ENCODE peak calls at places on chromosome 7, in nine cellular contexts. One of them, this sample, is unnamed.

GRCh38 chr7:91657386-91658120 is 222.9 kb downstream of the MTERF1 start:
- DNase-seq in effector CD4-positive, alpha-beta T cell: no peak
- DNase-seq in IMR-90: no peak
- DNase-seq in GM10248: no peak
- DNase-seq in activated CD8-positive, alpha-beta memory T cell treated with anti-CD3 and anti-CD28 coated beads for 48 hours: no peak
- DNase-seq in T-helper 2 cell: no peak
- DNase-seq in left lung: no peak
- DNase-seq in hepatocyte: no peak
- DNase-seq in amniotic stem cell: no peak
- DNase-seq in this sample: no peak

GRCh38 chr7:32068411-32068905 is 1.7 kb downstream of the PDE1C start:
- DNase-seq in effector CD4-positive, alpha-beta T cell: no peak
- DNase-seq in IMR-90: no peak
- DNase-seq in GM10248: no peak
- DNase-seq in activated CD8-positive, alpha-beta memory T cell treated with anti-CD3 and anti-CD28 coated beads for 48 hours: no peak
- DNase-seq in T-helper 2 cell: no peak
- DNase-seq in left lung: no peak
- DNase-seq in hepatocyte: no peak
- DNase-seq in amniotic stem cell: no peak
- DNase-seq in this sample: no peak

GRCh38 chr7:139647812-139648616 is 124.5 kb downstream of the CLEC2L start:
- DNase-seq in effector CD4-positive, alpha-beta T cell: no peak
- DNase-seq in IMR-90: peak; percentile 39
- DNase-seq in GM10248: no peak
- DNase-seq in activated CD8-positive, alpha-beta memory T cell treated with anti-CD3 and anti-CD28 coated beads for 48 hours: no peak
- DNase-seq in T-helper 2 cell: no peak
- DNase-seq in left lung: no peak
- DNase-seq in hepatocyte: no peak
- DNase-seq in amniotic stem cell: no peak
- DNase-seq in this sample: no peak

GRCh38 chr7:150903627-150904026 is 51.3 kb downstream of the AOC1 start:
- DNase-seq in effector CD4-positive, alpha-beta T cell: no peak
- DNase-seq in IMR-90: peak; percentile 81
- DNase-seq in GM10248: peak; percentile 6
- DNase-seq in activated CD8-positive, alpha-beta memory T cell treated with anti-CD3 and anti-CD28 coated beads for 48 hours: no peak
- DNase-seq in T-helper 2 cell: no peak
- DNase-seq in left lung: peak; percentile 86
- DNase-seq in hepatocyte: no peak
- DNase-seq in amniotic stem cell: no peak
- DNase-seq in this sample: no peak

GRCh38 chr7:2508327-2509231 is 11.0 kb upstream of the LFNG start:
- DNase-seq in effector CD4-positive, alpha-beta T cell: peak; percentile 78
- DNase-seq in IMR-90: peak; percentile 32
- DNase-seq in GM10248: peak; percentile 71
- DNase-seq in activated CD8-positive, alpha-beta memory T cell treated with anti-CD3 and anti-CD28 coated beads for 48 hours: no peak
- DNase-seq in T-helper 2 cell: peak; percentile 47
- DNase-seq in left lung: peak; percentile 84
- DNase-seq in hepatocyte: no peak
- DNase-seq in amniotic stem cell: no peak
- DNase-seq in this sample: peak; percentile 65

GRCh38 chr7:12524794-12525386 is 45.6 kb upstream of the SCIN start:
- DNase-seq in effector CD4-positive, alpha-beta T cell: no peak
- DNase-seq in IMR-90: peak; percentile 69
- DNase-seq in GM10248: peak; percentile 17
- DNase-seq in activated CD8-positive, alpha-beta memory T cell treated with anti-CD3 and anti-CD28 coated beads for 48 hours: no peak
- DNase-seq in T-helper 2 cell: no peak
- DNase-seq in left lung: no peak
- DNase-seq in hepatocyte: peak; percentile 62
- DNase-seq in amniotic stem cell: peak; percentile 39
- DNase-seq in this sample: no peak

GRCh38 chr7:152862842-152863241 is 103.3 kb downstream of the ACTR3B start:
- DNase-seq in effector CD4-positive, alpha-beta T cell: no peak
- DNase-seq in IMR-90: no peak
- DNase-seq in GM10248: no peak
- DNase-seq in activated CD8-positive, alpha-beta memory T cell treated with anti-CD3 and anti-CD28 coated beads for 48 hours: no peak
- DNase-seq in T-helper 2 cell: no peak
- DNase-seq in left lung: no peak
- DNase-seq in hepatocyte: no peak
- DNase-seq in amniotic stem cell: no peak
- DNase-seq in this sample: no peak

GRCh38 chr7:141097430-141097829 is 23.6 kb downstream of the TMEM178B start:
- DNase-seq in effector CD4-positive, alpha-beta T cell: no peak
- DNase-seq in IMR-90: peak; percentile 5
- DNase-seq in GM10248: no peak
- DNase-seq in activated CD8-positive, alpha-beta memory T cell treated with anti-CD3 and anti-CD28 coated beads for 48 hours: no peak
- DNase-seq in T-helper 2 cell: no peak
- DNase-seq in left lung: no peak
- DNase-seq in hepatocyte: peak; percentile 11
- DNase-seq in amniotic stem cell: no peak
- DNase-seq in this sample: no peak

GRCh38 chr7:152870106-152870693 is 110.6 kb downstream of the ACTR3B start:
- DNase-seq in effector CD4-positive, alpha-beta T cell: no peak
- DNase-seq in IMR-90: no peak
- DNase-seq in GM10248: no peak
- DNase-seq in activated CD8-positive, alpha-beta memory T cell treated with anti-CD3 and anti-CD28 coated beads for 48 hours: no peak
- DNase-seq in T-helper 2 cell: no peak
- DNase-seq in left lung: peak; percentile 59
- DNase-seq in hepatocyte: no peak
- DNase-seq in amniotic stem cell: no peak
- DNase-seq in this sample: no peak

GRCh38 chr7:134890246-134891240 is 95.8 kb upstream of the AGBL3 start:
- DNase-seq in effector CD4-positive, alpha-beta T cell: no peak
- DNase-seq in IMR-90: peak; percentile 57
- DNase-seq in GM10248: no peak
- DNase-seq in activated CD8-positive, alpha-beta memory T cell treated with anti-CD3 and anti-CD28 coated beads for 48 hours: no peak
- DNase-seq in T-helper 2 cell: no peak
- DNase-seq in left lung: no peak
- DNase-seq in hepatocyte: peak; percentile 61
- DNase-seq in amniotic stem cell: no peak
- DNase-seq in this sample: peak; percentile 80